ENCODE peak calls at places on chromosome 19, in six cellular contexts. One of them, this sample, is unnamed.

GRCh38 chr19:45766293-45766918 is 2.6 kb downstream of the SIX5 start:
- DNase-seq in PC-3: no peak
- DNase-seq in RWPE2: no peak
- DNase-seq in brain microvascular endothelial cell: no peak
- DNase-seq in left lung: peak
- DNase-seq in GM13976: no peak
- DNase-seq in this sample: no peak

GRCh38 chr19:3478409-3479176 is 1.7 kb downstream of the SMIM24 start:
- DNase-seq in PC-3: no peak
- DNase-seq in RWPE2: no peak
- DNase-seq in brain microvascular endothelial cell: no peak
- DNase-seq in left lung: no peak
- DNase-seq in GM13976: no peak
- DNase-seq in this sample: no peak

GRCh38 chr19:8334458-8335342 is 8.4 kb downstream of the KANK3 start:
- DNase-seq in PC-3: peak
- DNase-seq in RWPE2: no peak
- DNase-seq in brain microvascular endothelial cell: no peak
- DNase-seq in left lung: peak
- DNase-seq in GM13976: peak
- DNase-seq in this sample: no peak

GRCh38 chr19:55362174-55362989 is 678 bp downstream of the GARIN5B start:
- DNase-seq in PC-3: no peak
- DNase-seq in RWPE2: no peak
- DNase-seq in brain microvascular endothelial cell: no peak
- DNase-seq in left lung: peak
- DNase-seq in GM13976: no peak
- DNase-seq in this sample: no peak

GRCh38 chr19:3798137-3798536 is 12.0 kb upstream of the MATK start:
- DNase-seq in PC-3: no peak
- DNase-seq in RWPE2: no peak
- DNase-seq in brain microvascular endothelial cell: no peak
- DNase-seq in left lung: no peak
- DNase-seq in GM13976: no peak
- DNase-seq in this sample: no peak

GRCh38 chr19:343451-343931 is 1.1 kb downstream of the MIER2 start:
- DNase-seq in PC-3: no peak
- DNase-seq in RWPE2: no peak
- DNase-seq in brain microvascular endothelial cell: no peak
- DNase-seq in left lung: peak
- DNase-seq in GM13976: no peak
- DNase-seq in this sample: no peak

GRCh38 chr19:18340990-18341868 is 831 bp downstream of the PGPEP1 start:
- DNase-seq in PC-3: peak
- DNase-seq in RWPE2: no peak
- DNase-seq in brain microvascular endothelial cell: no peak
- DNase-seq in left lung: peak
- DNase-seq in GM13976: peak
- DNase-seq in this sample: peak

GRCh38 chr19:10104665-10105221 is 1.4 kb upstream of the PPAN start:
- DNase-seq in PC-3: no peak
- DNase-seq in RWPE2: no peak
- DNase-seq in brain microvascular endothelial cell: no peak
- DNase-seq in left lung: peak
- DNase-seq in GM13976: peak
- DNase-seq in this sample: peak

GRCh38 chr19:50716178-50717025 is 3.2 kb downstream of the SHANK1 start:
- DNase-seq in PC-3: no peak
- DNase-seq in RWPE2: no peak
- DNase-seq in brain microvascular endothelial cell: no peak
- DNase-seq in left lung: peak
- DNase-seq in GM13976: no peak
- DNase-seq in this sample: no peak

GRCh38 chr19:44951179-44952159 is 3.7 kb upstream of the CLPTM1 start:
- DNase-seq in PC-3: peak
- DNase-seq in RWPE2: no peak
- DNase-seq in brain microvascular endothelial cell: peak
- DNase-seq in left lung: no peak
- DNase-seq in GM13976: peak
- DNase-seq in this sample: peak

GRCh38 chr19:3275583-3276340 is 51.3 kb downstream of the CELF5 start:
- DNase-seq in PC-3: peak
- DNase-seq in RWPE2: peak
- DNase-seq in brain microvascular endothelial cell: peak
- DNase-seq in left lung: peak
- DNase-seq in GM13976: peak
- DNase-seq in this sample: peak

GRCh38 chr19:37953576-37954303 is 46.7 kb downstream of the SIPA1L3 start:
- DNase-seq in PC-3: peak
- DNase-seq in RWPE2: no peak
- DNase-seq in brain microvascular endothelial cell: peak
- DNase-seq in left lung: no peak
- DNase-seq in GM13976: no peak
- DNase-seq in this sample: no peak

GRCh38 chr19:17877696-17878095 is 6.0 kb downstream of the SLC5A5 start:
- DNase-seq in PC-3: no peak
- DNase-seq in RWPE2: no peak
- DNase-seq in brain microvascular endothelial cell: no peak
- DNase-seq in left lung: no peak
- DNase-seq in GM13976: no peak
- DNase-seq in this sample: no peak

GRCh38 chr19:58325623-58326022 is 1.2 kb upstream of the ZSCAN22 start:
- DNase-seq in PC-3: peak
- DNase-seq in RWPE2: no peak
- DNase-seq in brain microvascular endothelial cell: peak
- DNase-seq in left lung: no peak
- DNase-seq in GM13976: no peak
- DNase-seq in this sample: no peak

GRCh38 chr19:51598159-51598915 is 27.3 kb downstream of the ZNF175 start:
- DNase-seq in PC-3: no peak
- DNase-seq in RWPE2: no peak
- DNase-seq in brain microvascular endothelial cell: no peak
- DNase-seq in left lung: peak
- DNase-seq in GM13976: no peak
- DNase-seq in this sample: no peak

GRCh38 chr19:39515551-39516191 is 732 bp downstream of the SELENOV start:
- DNase-seq in PC-3: no peak
- DNase-seq in RWPE2: no peak
- DNase-seq in brain microvascular endothelial cell: no peak
- DNase-seq in left lung: peak
- DNase-seq in GM13976: no peak
- DNase-seq in this sample: no peak

GRCh38 chr19:34475026-34475974 is 6.3 kb upstream of the WTIP start:
- DNase-seq in PC-3: peak
- DNase-seq in RWPE2: no peak
- DNase-seq in brain microvascular endothelial cell: peak
- DNase-seq in left lung: no peak
- DNase-seq in GM13976: no peak
- DNase-seq in this sample: no peak

GRCh38 chr19:46967578-46968018 is 52.0 kb upstream of the NPAS1 start:
- DNase-seq in PC-3: no peak
- DNase-seq in RWPE2: no peak
- DNase-seq in brain microvascular endothelial cell: no peak
- DNase-seq in left lung: no peak
- DNase-seq in GM13976: no peak
- DNase-seq in this sample: no peak

GRCh38 chr19:4256563-4256962 is 9.7 kb downstream of the YJU2 start:
- DNase-seq in PC-3: no peak
- DNase-seq in RWPE2: no peak
- DNase-seq in brain microvascular endothelial cell: no peak
- DNase-seq in left lung: no peak
- DNase-seq in GM13976: no peak
- DNase-seq in this sample: no peak

GRCh38 chr19:44055870-44056269 is 4.0 kb downstream of the ZNF223 start:
- DNase-seq in PC-3: no peak
- DNase-seq in RWPE2: no peak
- DNase-seq in brain microvascular endothelial cell: no peak
- DNase-seq in left lung: no peak
- DNase-seq in GM13976: no peak
- DNase-seq in this sample: no peak

GRCh38 chr19:56155124-56155687 is 14.1 kb downstream of the ZNF444 start:
- DNase-seq in PC-3: no peak
- DNase-seq in RWPE2: no peak
- DNase-seq in brain microvascular endothelial cell: no peak
- DNase-seq in left lung: no peak
- DNase-seq in GM13976: peak
- DNase-seq in this sample: no peak

GRCh38 chr19:23817519-23817918 is 58.8 kb upstream of the ZNF681 start:
- DNase-seq in PC-3: peak
- DNase-seq in RWPE2: no peak
- DNase-seq in brain microvascular endothelial cell: peak
- DNase-seq in left lung: no peak
- DNase-seq in GM13976: no peak
- DNase-seq in this sample: no peak

GRCh38 chr19:58346961-58347929 is 6.0 kb downstream of the A1BG start:
- DNase-seq in PC-3: no peak
- DNase-seq in RWPE2: no peak
- DNase-seq in brain microvascular endothelial cell: peak
- DNase-seq in left lung: peak
- DNase-seq in GM13976: peak
- DNase-seq in this sample: peak

GRCh38 chr19:35790981-35791813 is 15.8 kb downstream of the ARHGAP33 start:
- DNase-seq in PC-3: no peak
- DNase-seq in RWPE2: no peak
- DNase-seq in brain microvascular endothelial cell: no peak
- DNase-seq in left lung: no peak
- DNase-seq in GM13976: no peak
- DNase-seq in this sample: no peak
- TF ChIP-seq CTCF in PC-3: peak
- TF ChIP-seq CTCF in RWPE2: no peak
- TF ChIP-seq CTCF in brain microvascular endothelial cell: peak
- TF ChIP-seq CTCF in left lung: no peak
- TF ChIP-seq CTCF in GM13976: no peak
- TF ChIP-seq CTCF in this sample: no peak

DNA sequence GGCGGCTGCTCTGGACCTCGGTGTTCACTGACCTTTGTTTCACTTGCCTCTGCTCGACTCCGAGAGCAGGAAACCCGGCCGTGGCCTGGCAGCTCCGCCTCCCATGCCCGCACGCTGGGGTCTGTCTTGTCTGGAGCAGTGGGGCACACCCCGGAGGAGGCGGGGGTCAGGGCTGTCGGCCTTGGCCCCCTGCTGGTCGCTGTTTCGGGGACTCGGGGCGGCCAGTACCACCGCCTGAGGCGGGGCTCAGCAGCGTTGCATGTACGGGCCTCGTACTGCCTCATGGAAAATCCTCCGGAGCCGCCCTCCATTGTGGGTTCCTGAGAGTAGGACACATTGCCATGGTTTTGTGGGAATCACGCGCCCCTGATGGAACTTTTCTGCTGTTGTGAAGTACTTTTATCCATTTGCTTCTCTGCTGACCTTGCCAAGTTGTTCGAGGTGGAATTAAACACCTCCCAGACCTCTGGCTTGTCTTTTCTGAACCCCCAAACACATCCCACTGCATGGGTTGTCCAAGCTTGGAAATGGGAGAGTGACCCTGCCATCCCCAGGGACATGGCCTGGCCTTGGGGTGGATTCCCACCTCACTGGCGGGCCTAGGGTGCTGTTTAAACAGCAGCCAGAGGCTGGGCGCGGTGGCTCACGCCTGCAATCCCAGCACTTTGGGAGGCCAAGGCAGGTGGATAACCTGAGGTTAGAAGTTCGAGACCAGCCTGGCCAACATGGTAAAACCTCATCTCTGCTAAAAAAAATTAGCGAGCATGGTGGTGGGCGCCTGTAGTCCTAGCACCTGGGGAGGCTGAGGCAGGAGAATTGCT is 5.5 kb upstream of the NDUFS7 start:
- DNase-seq in PC-3: no peak
- DNase-seq in RWPE2: peak
- DNase-seq in brain microvascular endothelial cell: no peak
- DNase-seq in left lung: peak
- DNase-seq in GM13976: no peak
- DNase-seq in this sample: no peak
- TF ChIP-seq CTCF in PC-3: no peak
- TF ChIP-seq CTCF in RWPE2: no peak
- TF ChIP-seq CTCF in brain microvascular endothelial cell: peak
- TF ChIP-seq CTCF in left lung: no peak
- TF ChIP-seq CTCF in GM13976: no peak
- TF ChIP-seq CTCF in this sample: no peak

DNA sequence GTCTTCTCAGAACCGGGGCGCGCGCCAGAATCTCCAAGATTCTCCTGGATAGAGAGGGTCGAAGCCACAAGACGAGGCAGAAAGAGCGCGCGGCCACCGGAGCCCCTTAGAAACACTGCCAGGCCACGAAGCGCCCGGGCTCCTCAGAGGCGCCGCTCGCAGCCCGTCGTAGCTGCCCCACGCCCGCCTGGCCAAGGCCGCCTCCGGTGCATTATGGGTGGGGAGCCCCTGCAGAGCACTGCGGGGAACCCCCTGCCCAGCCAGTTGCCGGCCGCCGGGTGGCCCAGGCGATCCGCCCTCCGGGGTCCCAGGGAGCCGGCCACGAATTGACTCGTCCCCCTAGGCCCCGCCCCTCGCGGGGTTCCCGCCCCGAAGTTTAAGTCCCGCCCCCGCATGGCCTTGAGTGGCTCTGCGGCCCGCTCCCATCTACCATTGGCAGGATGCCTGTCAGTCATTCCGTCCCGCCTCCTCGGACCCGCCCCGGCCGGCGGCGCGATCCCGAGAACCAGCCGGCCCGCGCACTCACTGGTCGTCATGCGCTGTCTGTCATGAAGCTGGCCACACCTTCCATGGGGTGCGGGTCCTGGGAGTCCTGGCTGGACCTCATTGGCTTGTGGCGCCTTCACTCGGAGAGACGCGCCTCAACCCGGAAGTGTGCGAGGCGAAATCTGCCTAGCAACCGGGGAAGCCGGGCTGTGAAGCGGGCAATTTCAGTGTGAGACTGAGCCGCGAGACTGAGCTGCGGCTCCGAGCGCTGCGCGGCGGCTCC is 20.2 kb upstream of the GATAD2A start:
- DNase-seq in PC-3: peak
- DNase-seq in RWPE2: peak
- DNase-seq in brain microvascular endothelial cell: peak
- DNase-seq in left lung: peak
- DNase-seq in GM13976: peak
- DNase-seq in this sample: peak
- TF ChIP-seq CTCF in PC-3: no peak
- TF ChIP-seq CTCF in RWPE2: no peak
- TF ChIP-seq CTCF in brain microvascular endothelial cell: no peak
- TF ChIP-seq CTCF in left lung: peak
- TF ChIP-seq CTCF in GM13976: peak
- TF ChIP-seq CTCF in this sample: no peak

GRCh38 chr19:16190198-16190597 is 5.0 kb downstream of the FAM32A start:
- DNase-seq in PC-3: no peak
- DNase-seq in RWPE2: no peak
- DNase-seq in brain microvascular endothelial cell: no peak
- DNase-seq in left lung: no peak
- DNase-seq in GM13976: no peak
- DNase-seq in this sample: no peak

GRCh38 chr19:16185123-16185924 is at the start of gene FAM32A:
- DNase-seq in PC-3: peak
- DNase-seq in RWPE2: peak
- DNase-seq in brain microvascular endothelial cell: peak
- DNase-seq in left lung: peak
- DNase-seq in GM13976: peak
- DNase-seq in this sample: peak

GRCh38 chr19:16188521-16188920 is 3.3 kb downstream of the FAM32A start:
- DNase-seq in PC-3: no peak
- DNase-seq in RWPE2: no peak
- DNase-seq in brain microvascular endothelial cell: no peak
- DNase-seq in left lung: no peak
- DNase-seq in GM13976: no peak
- DNase-seq in this sample: no peak

GRCh38 chr19:16184665-16185122 is 516 bp upstream of the FAM32A start:
- DNase-seq in PC-3: no peak
- DNase-seq in RWPE2: no peak
- DNase-seq in brain microvascular endothelial cell: no peak
- DNase-seq in left lung: no peak
- DNase-seq in GM13976: no peak
- DNase-seq in this sample: peak

GRCh38 chr19:16185925-16186234 is 670 bp downstream of the FAM32A start:
- DNase-seq in PC-3: peak
- DNase-seq in RWPE2: no peak
- DNase-seq in brain microvascular endothelial cell: peak
- DNase-seq in left lung: no peak
- DNase-seq in GM13976: peak
- DNase-seq in this sample: peak
- TF ChIP-seq CTCF in PC-3: peak
- TF ChIP-seq CTCF in RWPE2: no peak
- TF ChIP-seq CTCF in brain microvascular endothelial cell: peak
- TF ChIP-seq CTCF in left lung: no peak
- TF ChIP-seq CTCF in GM13976: peak
- TF ChIP-seq CTCF in this sample: peak